ENCODE peak calls at places on chromosome 9, in six cellular contexts. H, W, A, U, R and I are unnamed samples.

GRCh38 chr9:138069731-138070456 is 192.3 kb downstream of the CACNA1B start:
- DNase-seq in H (no peak), W (no peak), A (no peak), U (no peak), R (no peak), I (no peak)

GRCh38 chr9:14806941-14807340 is 84.4 kb upstream of the CER1 start:
- DNase-seq in H (no peak), W (no peak), A (no peak), U (no peak), R (no peak), I (no peak)

GRCh38 chr9:95383845-95384244 is 66.3 kb upstream of the FANCC start:
- DNase-seq in H (peak; percentile 43), W (no peak), A (no peak), U (no peak), R (no peak), I (no peak)

GRCh38 chr9:12855066-12855465 is 80.2 kb downstream of the LURAP1L start:
- DNase-seq in H (no peak), W (no peak), A (no peak), U (no peak), R (no peak), I (no peak)

GRCh38 chr9:15572200-15572599 is 19.4 kb downstream of the CCDC171 start:
- DNase-seq in H (no peak), W (no peak), A (no peak), U (no peak), R (no peak), I (no peak)

GRCh38 chr9:112925058-112925641 is 34.5 kb upstream of the SLC46A2 start:
- DNase-seq in H (peak; percentile 61), W (peak; percentile 43), A (no peak), U (peak; percentile 57), R (no peak), I (peak; percentile 7)

GRCh38 chr9:95313010-95313498 is 4.5 kb downstream of the FANCC start:
- DNase-seq in H (peak; percentile 54), W (no peak), A (no peak), U (peak; percentile 74), R (peak; percentile 74), I (peak; percentile 65)

GRCh38 chr9:129333961-129334743 is 156.1 kb upstream of the IER5L start:
- DNase-seq in H (peak; percentile 100), W (peak; percentile 95), A (no peak), U (peak; percentile 83), R (peak; percentile 94), I (peak; percentile 63)

GRCh38 chr9:127209948-127210621 is 54.5 kb upstream of the GARNL3 start:
- DNase-seq in H (no peak), W (no peak), A (no peak), U (no peak), R (no peak), I (no peak)

GRCh38 chr9:125522328-125522725 is 184.7 kb downstream of the MAPKAP1 start:
- DNase-seq in H (no peak), W (no peak), A (no peak), U (no peak), R (peak; percentile 78), I (no peak)

GRCh38 chr9:132768932-132769894 is 98.9 kb downstream of the GTF3C4 start:
- DNase-seq in H (peak; percentile 89), W (peak; percentile 51), A (no peak), U (peak; percentile 71), R (peak; percentile 76), I (no peak)

GRCh38 chr9:98838155-98838904 is 30.9 kb downstream of the GALNT12 start:
- DNase-seq in H (no peak), W (no peak), A (no peak), U (no peak), R (no peak), I (no peak)